ENCODE peak calls at places on chromosomes 12 and 14, in four cellular contexts. Y, B, F and T are unnamed samples.

GRCh38 chr12:96015672-96016071 is 19.5 kb upstream of the HAL start:
- DNase-seq in F (peak; percentile 49), Y (no peak), B (peak; percentile 47), T (peak; percentile 43)

GRCh38 chr12:104358353-104359003 is 54.9 kb downstream of the EID3 start:
- DNase-seq in F (peak; percentile 70), B (peak; percentile 68), Y (no peak), T (peak; percentile 64)

GRCh38 chr14:20215196-20215595 is 8.3 kb upstream of the OR11H6 start:
- DNase-seq in Y (no peak), B (peak; percentile 45), F (no peak), T (no peak)

GRCh38 chr12:52417742-52418141 is 11.6 kb upstream of the KRT82 start:
- DNase-seq in B (no peak), F (no peak), Y (no peak), T (no peak)

GRCh38 chr12:53413485-53414215 is 10.0 kb upstream of the AMHR2 start:
- DNase-seq in B (peak; percentile 28), F (no peak), Y (no peak), T (no peak)

GRCh38 chr12:78004451-78005093 is 173.9 kb downstream of the NAV3 start:
- DNase-seq in Y (no peak), F (no peak), B (no peak), T (no peak)

GRCh38 chr14:33566082-33566481 is 384.8 kb downstream of the EGLN3 start:
- DNase-seq in B (no peak), Y (no peak), F (no peak), T (no peak)

GRCh38 chr12:108495054-108495453 is 20.0 kb upstream of the FICD start:
- DNase-seq in F (peak; percentile 70), B (peak; percentile 46), Y (no peak), T (peak; percentile 66)

GRCh38 chr14:22541721-22542120 is 47.3 kb downstream of the DAD1 start:
- DNase-seq in B (no peak), F (no peak), Y (no peak), T (no peak)

GRCh38 chr14:86052868-86053267 is 522.9 kb downstream of the FLRT2 start:
- DNase-seq in B (no peak), F (no peak), Y (no peak), T (no peak)